ENCODE peak calls at places on chromosomes 2 and 18, in eight cellular contexts. One of them, this sample, is unnamed.
A peak's percentile ranks its signal among the peaks of the same experiment; 100 is the strongest.

GRCh38 chr2:195813401-195813800 is 156.4 kb downstream of the SLC39A10 start:
- DNase-seq in heart left ventricle: no peak
- DNase-seq in fibroblast of lung: peak; percentile 65
- DNase-seq in choroid plexus epithelial cell: peak; percentile 17
- DNase-seq in brain microvascular endothelial cell: no peak
- DNase-seq in A549: no peak
- DNase-seq in GM23338: no peak
- DNase-seq in GM12865: no peak
- DNase-seq in this sample: no peak

GRCh38 chr2:177449159-177449558 is 56.6 kb downstream of the AGPS start:
- DNase-seq in GM12865: no peak
- DNase-seq in heart left ventricle: no peak
- DNase-seq in A549: no peak
- DNase-seq in choroid plexus epithelial cell: no peak
- DNase-seq in GM23338: no peak
- DNase-seq in fibroblast of lung: no peak
- DNase-seq in brain microvascular endothelial cell: no peak
- DNase-seq in this sample: no peak

GRCh38 chr2:121075006-121075545 is 209.9 kb downstream of the TFCP2L1 start:
- DNase-seq in A549: peak; percentile 92
- DNase-seq in GM23338: peak; percentile 94
- DNase-seq in GM12865: peak; percentile 93
- DNase-seq in fibroblast of lung: peak; percentile 89
- DNase-seq in choroid plexus epithelial cell: peak; percentile 93
- DNase-seq in heart left ventricle: no peak
- DNase-seq in brain microvascular endothelial cell: peak; percentile 98
- DNase-seq in this sample: peak; percentile 69

GRCh38 chr2:199543606-199544172 is 86.0 kb upstream of the SATB2 start:
- DNase-seq in heart left ventricle: no peak
- DNase-seq in fibroblast of lung: no peak
- DNase-seq in GM23338: no peak
- DNase-seq in GM12865: no peak
- DNase-seq in brain microvascular endothelial cell: no peak
- DNase-seq in A549: no peak
- DNase-seq in choroid plexus epithelial cell: no peak
- DNase-seq in this sample: no peak

GRCh38 chr2:151523825-151524224 is 114.1 kb downstream of the RIF1 start:
- DNase-seq in choroid plexus epithelial cell: no peak
- DNase-seq in fibroblast of lung: no peak
- DNase-seq in heart left ventricle: no peak
- DNase-seq in A549: peak; percentile 2
- DNase-seq in GM23338: no peak
- DNase-seq in brain microvascular endothelial cell: no peak
- DNase-seq in GM12865: no peak
- DNase-seq in this sample: peak; percentile 4

GRCh38 chr2:42317945-42318344 is 43.1 kb downstream of the COX7A2L start:
- DNase-seq in GM23338: no peak
- DNase-seq in brain microvascular endothelial cell: no peak
- DNase-seq in choroid plexus epithelial cell: no peak
- DNase-seq in A549: no peak
- DNase-seq in fibroblast of lung: no peak
- DNase-seq in GM12865: no peak
- DNase-seq in heart left ventricle: no peak
- DNase-seq in this sample: no peak

GRCh38 chr2:181895788-181896187 is 4.3 kb downstream of the ITPRID2 start:
- DNase-seq in A549: no peak
- DNase-seq in GM23338: no peak
- DNase-seq in brain microvascular endothelial cell: no peak
- DNase-seq in GM12865: no peak
- DNase-seq in fibroblast of lung: no peak
- DNase-seq in choroid plexus epithelial cell: no peak
- DNase-seq in heart left ventricle: no peak
- DNase-seq in this sample: no peak

GRCh38 chr2:235605306-235605998 is 111.6 kb downstream of the AGAP1 start:
- DNase-seq in brain microvascular endothelial cell: peak; percentile 95
- DNase-seq in heart left ventricle: peak; percentile 67
- DNase-seq in GM23338: peak; percentile 83
- DNase-seq in GM12865: no peak
- DNase-seq in choroid plexus epithelial cell: peak; percentile 99
- DNase-seq in A549: peak; percentile 34
- DNase-seq in fibroblast of lung: peak; percentile 98
- DNase-seq in this sample: peak; percentile 91

GRCh38 chr2:154616659-154617058 is 81.8 kb upstream of the KCNJ3 start:
- DNase-seq in GM12865: no peak
- DNase-seq in A549: no peak
- DNase-seq in heart left ventricle: no peak
- DNase-seq in choroid plexus epithelial cell: no peak
- DNase-seq in brain microvascular endothelial cell: no peak
- DNase-seq in GM23338: peak; percentile 17
- DNase-seq in fibroblast of lung: no peak
- DNase-seq in this sample: no peak

GRCh38 chr2:10434885-10435419 is 13.2 kb downstream of the ODC1 start:
- DNase-seq in brain microvascular endothelial cell: peak; percentile 46
- DNase-seq in GM12865: peak; percentile 83
- DNase-seq in GM23338: peak; percentile 88
- DNase-seq in A549: peak; percentile 80
- DNase-seq in fibroblast of lung: peak; percentile 58
- DNase-seq in choroid plexus epithelial cell: peak; percentile 71
- DNase-seq in heart left ventricle: peak; percentile 70
- DNase-seq in this sample: no peak

GRCh38 chr2:113791697-113792590 is 35.5 kb upstream of the SLC35F5 start:
- DNase-seq in fibroblast of lung: no peak
- DNase-seq in brain microvascular endothelial cell: peak; percentile 2
- DNase-seq in A549: peak; percentile 37
- DNase-seq in heart left ventricle: no peak
- DNase-seq in GM23338: no peak
- DNase-seq in GM12865: peak; percentile 69
- DNase-seq in choroid plexus epithelial cell: no peak
- DNase-seq in this sample: peak; percentile 46

GRCh38 chr2:85428343-85428881 is 9.9 kb downstream of the SH2D6 start:
- DNase-seq in heart left ventricle: no peak
- DNase-seq in GM23338: no peak
- DNase-seq in choroid plexus epithelial cell: no peak
- DNase-seq in GM12865: no peak
- DNase-seq in brain microvascular endothelial cell: no peak
- DNase-seq in A549: no peak
- DNase-seq in fibroblast of lung: no peak
- DNase-seq in this sample: no peak

GRCh38 chr18:41690332-41691110 is 264.5 kb upstream of the PIK3C3 start:
- DNase-seq in GM23338: no peak
- DNase-seq in brain microvascular endothelial cell: peak; percentile 3
- DNase-seq in A549: no peak
- DNase-seq in fibroblast of lung: peak; percentile 44
- DNase-seq in GM12865: no peak
- DNase-seq in choroid plexus epithelial cell: peak; percentile 35
- DNase-seq in heart left ventricle: no peak
- DNase-seq in this sample: no peak

GRCh38 chr2:58641001-58641400 is 399.9 kb upstream of the FANCL start:
- DNase-seq in brain microvascular endothelial cell: no peak
- DNase-seq in GM23338: no peak
- DNase-seq in A549: no peak
- DNase-seq in heart left ventricle: no peak
- DNase-seq in GM12865: no peak
- DNase-seq in choroid plexus epithelial cell: no peak
- DNase-seq in fibroblast of lung: no peak
- DNase-seq in this sample: no peak
- TF ChIP-seq CTCF in brain microvascular endothelial cell: no peak
- TF ChIP-seq CTCF in GM23338: no peak
- TF ChIP-seq CTCF in A549: no peak
- TF ChIP-seq CTCF in heart left ventricle: no peak
- TF ChIP-seq CTCF in GM12865: no peak
- TF ChIP-seq CTCF in choroid plexus epithelial cell: no peak
- TF ChIP-seq CTCF in fibroblast of lung: no peak
- TF ChIP-seq CTCF in this sample: no peak

GRCh38 chr2:23926750-23927627 is at the start of gene ATAD2B:
- DNase-seq in A549: peak; percentile 97
- DNase-seq in GM12865: peak; percentile 98
- DNase-seq in choroid plexus epithelial cell: peak; percentile 97
- DNase-seq in heart left ventricle: peak; percentile 89
- DNase-seq in GM23338: peak; percentile 95
- DNase-seq in fibroblast of lung: peak; percentile 95
- DNase-seq in brain microvascular endothelial cell: peak; percentile 89
- DNase-seq in this sample: peak; percentile 72

GRCh38 chr2:23925702-23926288 is 1.1 kb downstream of the ATAD2B start:
- DNase-seq in A549: peak; percentile 45
- DNase-seq in GM23338: peak; percentile 51
- DNase-seq in heart left ventricle: peak; percentile 65
- DNase-seq in choroid plexus epithelial cell: peak; percentile 76
- DNase-seq in GM12865: peak; percentile 95
- DNase-seq in fibroblast of lung: peak; percentile 64
- DNase-seq in brain microvascular endothelial cell: peak; percentile 58
- DNase-seq in this sample: no peak

GRCh38 chr2:23918837-23919489 is 8.0 kb downstream of the ATAD2B start:
- DNase-seq in brain microvascular endothelial cell: no peak
- DNase-seq in fibroblast of lung: no peak
- DNase-seq in heart left ventricle: no peak
- DNase-seq in GM23338: no peak
- DNase-seq in A549: no peak
- DNase-seq in choroid plexus epithelial cell: peak; percentile 8
- DNase-seq in GM12865: no peak
- DNase-seq in this sample: no peak

GRCh38 chr2:23926289-23926749 is 604 bp downstream of the ATAD2B start:
- DNase-seq in brain microvascular endothelial cell: no peak
- DNase-seq in fibroblast of lung: no peak
- DNase-seq in heart left ventricle: peak; percentile 35
- DNase-seq in GM12865: no peak
- DNase-seq in A549: no peak
- DNase-seq in choroid plexus epithelial cell: no peak
- DNase-seq in GM23338: peak; percentile 65
- DNase-seq in this sample: no peak

DNA sequence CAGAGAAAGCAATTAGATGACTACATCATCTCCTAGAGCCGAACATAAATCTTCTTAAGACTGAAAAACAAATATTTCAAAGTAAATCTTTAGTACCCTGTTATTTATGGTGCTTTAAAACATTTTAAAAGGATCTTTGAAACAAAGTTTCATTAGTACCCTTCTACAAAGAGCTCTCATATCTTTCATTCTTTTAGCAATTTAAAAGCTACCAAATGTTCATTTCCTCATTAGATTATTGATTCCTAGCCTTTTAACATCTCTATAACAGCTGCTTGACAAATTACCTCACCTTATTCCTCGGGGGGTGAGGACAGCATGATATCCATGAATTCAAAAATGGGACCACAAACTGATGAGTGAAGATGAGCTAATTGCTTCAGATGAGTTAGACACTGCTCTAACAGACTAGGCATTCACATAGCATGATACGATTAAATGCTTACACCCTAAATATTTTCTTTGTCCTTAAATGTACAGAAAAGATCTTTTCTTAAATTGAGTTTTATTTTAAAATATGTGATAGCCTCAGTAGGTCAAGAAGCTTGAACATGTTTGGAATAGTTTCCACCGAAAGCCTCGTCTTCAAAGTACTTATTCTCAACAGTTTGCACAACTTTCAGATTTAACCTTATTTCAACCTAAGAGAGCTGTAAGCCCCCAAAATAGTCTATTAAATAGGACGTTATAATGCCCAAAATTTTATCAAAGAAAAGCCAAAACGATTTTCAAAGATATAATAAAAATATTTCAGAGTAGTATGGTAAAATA is 2.1 kb downstream of the ATAD2B start:
- DNase-seq in GM12865: no peak
- DNase-seq in A549: no peak
- DNase-seq in heart left ventricle: no peak
- DNase-seq in fibroblast of lung: no peak
- DNase-seq in brain microvascular endothelial cell: no peak
- DNase-seq in GM23338: no peak
- DNase-seq in choroid plexus epithelial cell: peak; percentile 54
- DNase-seq in this sample: no peak
- H3K4me3 ChIP-seq in GM12865: peak overlapping the region; percentile 82
- H3K4me3 ChIP-seq in A549: no peak overlapping the region
- H3K4me3 ChIP-seq in heart left ventricle: peak overlapping the region; percentile 90
- H3K4me3 ChIP-seq in fibroblast of lung: peak overlapping the region; percentile 77
- H3K4me3 ChIP-seq in brain microvascular endothelial cell: peak overlapping the region; percentile 86
- H3K4me3 ChIP-seq in GM23338: peak overlapping the region; percentile 94
- H3K4me3 ChIP-seq in choroid plexus epithelial cell: peak overlapping the region; percentile 73
- H3K4me3 ChIP-seq in this sample: peak overlapping the region; percentile 75

DNA sequence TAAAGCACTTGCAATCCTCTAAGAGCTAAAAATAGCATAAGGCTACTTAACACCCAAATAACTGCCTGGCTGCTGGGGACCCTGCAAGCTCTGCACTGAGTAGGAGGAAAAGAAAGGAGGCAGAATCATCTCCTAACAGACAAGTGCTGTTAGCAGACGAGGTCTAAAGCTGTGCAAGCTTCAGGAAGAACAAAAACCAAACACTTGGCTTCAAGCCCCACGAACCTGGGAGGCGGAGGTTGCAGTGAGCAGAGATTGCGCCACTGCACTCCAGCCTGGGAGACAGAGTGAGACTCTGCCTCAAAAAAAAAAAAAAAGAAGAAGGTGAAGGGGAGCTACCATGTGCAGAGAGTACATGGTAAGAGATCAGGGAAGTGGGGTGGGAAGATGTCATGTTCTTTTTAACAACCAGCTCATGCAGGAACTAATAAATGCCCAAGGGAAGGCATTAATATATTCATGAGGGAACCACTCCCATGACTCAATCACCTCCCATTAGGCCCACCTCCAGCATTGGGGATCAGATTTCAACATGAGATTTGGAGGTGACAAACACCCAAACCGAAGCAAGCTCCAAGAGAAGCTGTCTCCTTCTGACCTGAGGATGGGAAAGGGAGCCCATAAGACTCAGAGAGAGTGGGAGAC is 28.8 kb upstream of the INO80C start:
- DNase-seq in GM12865: no peak
- DNase-seq in GM23338: peak; percentile 50
- DNase-seq in A549: no peak
- DNase-seq in choroid plexus epithelial cell: peak; percentile 93
- DNase-seq in fibroblast of lung: peak; percentile 28
- DNase-seq in heart left ventricle: no peak
- DNase-seq in brain microvascular endothelial cell: no peak
- DNase-seq in this sample: no peak
- TF ChIP-seq CTCF in GM12865: no peak
- TF ChIP-seq CTCF in GM23338: no peak
- TF ChIP-seq CTCF in A549: no peak
- TF ChIP-seq CTCF in choroid plexus epithelial cell: peak; percentile 27
- TF ChIP-seq CTCF in fibroblast of lung: no peak
- TF ChIP-seq CTCF in heart left ventricle: no peak
- TF ChIP-seq CTCF in brain microvascular endothelial cell: no peak
- TF ChIP-seq CTCF in this sample: no peak

DNA sequence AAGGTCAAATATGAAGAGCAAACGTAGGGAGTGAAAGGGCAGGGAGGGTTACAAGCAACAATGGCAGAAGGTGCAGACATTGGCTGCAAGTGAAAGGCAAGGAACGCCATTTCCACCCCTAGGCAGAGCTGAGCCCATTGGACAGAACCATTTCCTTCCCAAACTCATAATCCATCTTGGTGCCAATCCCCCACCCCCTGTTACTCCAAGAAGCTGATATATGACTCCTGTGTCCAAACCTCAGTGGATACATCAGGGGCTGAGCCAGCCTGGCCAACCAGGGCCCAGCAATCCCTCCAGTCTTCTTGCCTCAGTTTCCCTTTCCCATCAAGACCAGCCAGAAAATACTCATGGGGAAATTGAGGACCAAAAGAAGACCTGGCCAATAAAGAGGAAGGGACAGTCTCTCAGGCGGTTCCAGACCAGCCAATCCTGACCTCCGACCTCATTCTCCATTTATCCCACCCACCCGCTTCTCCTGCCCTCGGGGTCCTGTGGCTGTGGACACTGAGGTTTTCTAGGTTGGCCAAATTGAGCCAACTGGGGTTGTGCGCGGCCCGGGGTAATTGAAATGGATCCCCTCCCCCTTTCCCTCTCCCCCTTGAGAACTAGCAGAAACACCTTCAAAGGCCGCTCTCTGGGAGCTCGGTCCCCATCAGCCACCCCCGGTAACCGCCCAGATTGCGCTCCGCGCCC is 24.8 kb downstream of the TNS1 start:
- DNase-seq in heart left ventricle: no peak
- DNase-seq in GM23338: no peak
- DNase-seq in choroid plexus epithelial cell: no peak
- DNase-seq in GM12865: no peak
- DNase-seq in A549: no peak
- DNase-seq in fibroblast of lung: no peak
- DNase-seq in brain microvascular endothelial cell: no peak
- DNase-seq in this sample: no peak
- H3K4me3 ChIP-seq in heart left ventricle: peak overlapping the region; percentile 54
- H3K4me3 ChIP-seq in GM23338: peak overlapping the region; percentile 96
- H3K4me3 ChIP-seq in choroid plexus epithelial cell: peak overlapping the region; percentile 60
- H3K4me3 ChIP-seq in GM12865: no peak overlapping the region
- H3K4me3 ChIP-seq in A549: no peak overlapping the region
- H3K4me3 ChIP-seq in fibroblast of lung: no peak overlapping the region
- H3K4me3 ChIP-seq in brain microvascular endothelial cell: peak overlapping the region; percentile 54
- H3K4me3 ChIP-seq in this sample: no peak overlapping the region

This sample was measured in BJ.